ENCODE peak calls at places on chromosomes 7 and 10, in ten cellular contexts. K is heart left ventricle, E is MM.1S, B is left ventricle myocardium inferior, W is A549, U is transverse colon, V is Calu3, Z is psoas muscle, R is fibroblast of pulmonary artery, C is GM12865. G is an unnamed sample.

GRCh38 chr10:30897045-30897444 is 134.6 kb downstream of the ZNF438 start:
- DNase-seq in V (no peak), C (no peak), K (no peak), W (no peak), R (no peak), B (no peak), Z (no peak), E (no peak), U (no peak), G (no peak)

GRCh38 chr10:124482876-124483275 is 21.3 kb downstream of the LHPP start:
- DNase-seq in B (no peak), Z (no peak), C (no peak), R (no peak), U (no peak), W (no peak), V (no peak), E (no peak), K (no peak), G (no peak)

GRCh38 chr7:51187941-51188340 is 128.7 kb downstream of the COBL start:
- DNase-seq in W (peak; percentile 41), R (no peak), U (no peak), E (no peak), V (no peak), C (peak; percentile 9), B (peak; percentile 32), Z (peak; percentile 41), K (peak; percentile 38), G (no peak)

GRCh38 chr10:87767253-87767652 is 50.8 kb downstream of the ATAD1 start:
- DNase-seq in B (no peak), V (no peak), C (no peak), K (no peak), U (no peak), R (peak; percentile 58), E (no peak), Z (no peak), W (no peak), G (no peak)

GRCh38 chr7:146701166-146701565 is 584.6 kb downstream of the CNTNAP2 start:
- DNase-seq in Z (no peak), R (no peak), V (no peak), W (no peak), K (no peak), E (no peak), B (no peak), U (no peak), C (no peak), G (no peak)

GRCh38 chr7:332646-333398 is 42.9 kb downstream of the FOXL3 start:
- DNase-seq in K (peak; percentile 81), W (peak; percentile 81), B (peak; percentile 84), Z (peak; percentile 82), R (peak; percentile 64), U (peak; percentile 90), V (peak; percentile 94), C (peak; percentile 33), E (no peak), G (peak; percentile 91)

GRCh38 chr7:46610746-46611145 is 689.7 kb upstream of the IGFBP3 start:
- DNase-seq in U (no peak), B (no peak), C (no peak), R (no peak), V (no peak), W (no peak), E (no peak), Z (no peak), K (no peak), G (no peak)

GRCh38 chr10:4431114-4431862 is 394.7 kb upstream of the AKR1E2 start:
- DNase-seq in U (no peak), E (no peak), B (no peak), R (peak; percentile 23), C (no peak), V (no peak), K (no peak), Z (no peak), W (peak; percentile 11), G (no peak)

GRCh38 chr7:84232653-84233052 is 38.1 kb upstream of the SEMA3A start:
- DNase-seq in B (no peak), K (no peak), E (no peak), W (no peak), R (peak; percentile 69), U (no peak), C (no peak), V (no peak), Z (no peak), G (no peak)

GRCh38 chr7:142308326-142308725 is 50.5 kb upstream of the PRSS58 start:
- DNase-seq in R (no peak), K (no peak), U (no peak), V (no peak), E (no peak), B (no peak), C (no peak), W (no peak), Z (no peak), G (no peak)

GRCh38 chr7:68547794-68548193 is 1050.5 kb upstream of the AUTS2 start:
- DNase-seq in B (no peak), V (no peak), K (no peak), W (peak; percentile 11), U (no peak), Z (no peak), R (no peak), C (no peak), E (no peak), G (no peak)

GRCh38 chr10:33274096-33274785 is 60.2 kb downstream of the NRP1 start:
- DNase-seq in V (no peak), U (no peak), C (no peak), Z (no peak), E (no peak), R (no peak), W (no peak), B (no peak), K (no peak), G (no peak)

GRCh38 chr10:93475871-93476270 is 6.3 kb downstream of the MYOF start:
- DNase-seq in Z (no peak), E (no peak), C (no peak), V (no peak), K (no peak), R (peak; percentile 45), W (peak; percentile 78), B (no peak), U (peak; percentile 50), G (no peak)

GRCh38 chr7:33868151-33868550 is 37.2 kb upstream of the BMPER start:
- DNase-seq in K (no peak), E (no peak), C (no peak), R (peak; percentile 49), W (no peak), V (no peak), B (no peak), U (no peak), Z (peak; percentile 18), G (no peak)

GRCh38 chr7:139116999-139117398 is 7.5 kb upstream of the ZC3HAV1 start:
- DNase-seq in W (no peak), K (no peak), E (no peak), Z (no peak), U (no peak), C (no peak), V (no peak), B (no peak), R (no peak), G (no peak)

DNA sequence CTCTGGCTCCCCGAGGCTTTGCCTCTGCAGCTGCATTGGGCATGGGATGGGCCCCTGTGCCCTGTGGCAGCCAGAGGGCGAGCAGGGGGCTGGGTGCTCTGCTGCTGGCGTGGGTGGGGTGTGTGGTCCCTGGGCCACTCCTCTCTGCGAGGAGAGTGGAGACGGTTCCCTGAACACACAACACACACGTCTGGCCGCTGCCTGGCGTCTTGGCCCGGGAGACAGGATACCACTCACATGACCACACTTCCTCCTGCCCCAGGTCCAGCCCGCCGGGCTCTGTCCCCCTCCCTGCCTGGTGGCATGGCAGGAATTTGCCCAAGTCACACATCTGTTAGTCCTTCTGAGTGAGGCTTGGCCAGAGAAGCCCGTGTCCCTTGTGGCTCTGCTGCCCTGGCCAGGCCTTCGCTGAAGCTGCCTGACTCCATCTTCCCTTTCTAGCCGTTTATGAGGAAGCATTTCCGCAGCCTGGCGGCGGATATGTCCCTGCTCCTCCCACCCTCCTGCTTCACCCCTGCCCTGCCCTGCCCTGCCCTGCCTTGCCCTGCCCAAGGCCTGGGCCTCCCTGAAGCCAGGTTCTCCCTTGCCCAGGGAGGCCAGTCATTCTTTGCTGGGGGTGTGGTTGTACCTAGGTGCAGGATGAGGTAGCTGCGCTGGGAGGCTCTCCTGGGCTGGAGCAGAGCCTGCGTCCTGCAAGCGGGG is 3.0 kb downstream of the BRI3 start:
- DNase-seq in V (peak; percentile 71), E (no peak), R (peak; percentile 69), K (peak; percentile 81), U (peak; percentile 92), Z (peak; percentile 89), B (peak; percentile 82), C (no peak), W (no peak), G (no peak)
- TF ChIP-seq CTCF in V (no peak), E (no peak), R (no peak), K (no peak), U (no peak), Z (no peak), B (peak; percentile 27), C (no peak), W (no peak), G (no peak)

GRCh38 chr7:158495780-158496179 is 91.8 kb downstream of the PTPRN2 start:
- DNase-seq in U (peak; percentile 35), W (peak; percentile 45), C (peak; percentile 29), V (peak; percentile 65), Z (no peak), B (no peak), K (no peak), E (no peak), R (no peak), G (peak; percentile 63)
- TF ChIP-seq CTCF in U (no peak), W (peak; percentile 15), C (peak; percentile 24), V (no peak), Z (no peak), B (peak; percentile 19), K (no peak), E (no peak), R (no peak), G (peak; percentile 21)

DNA sequence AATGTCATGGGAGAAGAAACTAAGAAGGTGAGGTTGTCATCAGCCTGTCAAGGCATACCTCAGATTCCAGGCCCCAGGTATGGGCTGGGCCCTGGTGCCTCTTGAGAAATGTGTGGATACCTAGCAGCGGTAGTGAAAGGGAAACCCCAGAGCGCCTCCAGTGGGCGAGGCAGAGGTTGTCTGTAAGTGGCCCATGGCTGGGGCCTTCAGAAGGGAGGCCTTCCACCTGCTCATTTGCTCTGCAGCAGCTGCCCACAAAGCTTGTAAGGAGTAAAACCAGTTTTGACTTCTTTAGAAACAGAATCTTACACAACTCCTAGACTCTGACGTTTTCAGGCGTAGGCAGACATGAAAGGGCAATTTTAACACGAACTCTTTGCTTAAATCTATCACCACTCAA is 509.9 kb downstream of the PARD3 start:
- DNase-seq in U (peak; percentile 18), K (no peak), R (no peak), C (peak; percentile 26), E (no peak), V (peak; percentile 67), B (no peak), Z (no peak), W (no peak), G (peak; percentile 26)
- TF ChIP-seq CTCF in U (no peak), K (no peak), R (no peak), C (peak; percentile 34), E (no peak), V (no peak), B (no peak), Z (no peak), W (no peak), G (no peak)

DNA sequence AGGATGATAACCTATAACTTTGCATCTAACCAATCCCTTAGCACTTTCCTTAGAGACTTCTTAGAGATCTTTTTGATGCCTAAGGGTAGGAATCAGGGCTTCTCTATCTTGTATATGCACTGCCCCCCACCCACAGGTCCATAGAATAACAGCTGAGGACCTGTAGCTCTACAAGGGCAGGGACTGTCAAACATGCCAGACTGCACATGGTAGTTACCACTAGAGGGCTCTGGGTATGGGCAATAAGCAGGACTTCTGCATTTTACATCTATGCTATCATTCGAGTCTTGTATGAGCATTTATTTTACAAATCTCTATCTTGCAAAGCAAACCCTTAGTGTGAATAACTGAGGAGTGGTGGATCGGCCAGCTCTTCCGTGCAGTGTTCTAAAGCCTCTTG is 219.1 kb downstream of the WDR11 start:
- DNase-seq in R (no peak), Z (no peak), C (peak; percentile 30), W (peak; percentile 22), K (no peak), U (peak; percentile 24), V (peak; percentile 17), E (no peak), B (no peak), G (no peak)
- TF ChIP-seq CTCF in R (no peak), Z (no peak), C (peak; percentile 34), W (peak; percentile 10), K (no peak), U (peak; percentile 51), V (no peak), E (peak; percentile 27), B (peak; percentile 47), G (peak; percentile 17)